ENCODE peak calls at places on chromosomes 3 and 15, in nine cellular contexts. B, V, Y, U, A, J, M, O and C are unnamed samples.

GRCh38 chr15:75061272-75061671 is 37.9 kb downstream of the PPCDC start:
- DNase-seq in B (no peak), V (no peak), Y (no peak), U (no peak), A (no peak), J (no peak), M (no peak), O (peak; percentile 61), C (no peak)

GRCh38 chr3:41836360-41837134 is 125.4 kb downstream of the ULK4 start:
- DNase-seq in B (no peak), V (no peak), Y (no peak), U (no peak), A (no peak), J (no peak), M (no peak), O (peak; percentile 43), C (no peak)

GRCh38 chr15:88956906-88957305 is 43.7 kb upstream of the MFGE8 start:
- DNase-seq in B (no peak), V (no peak), Y (no peak), U (no peak), A (no peak), J (no peak), M (no peak), O (peak; percentile 20), C (no peak)

GRCh38 chr3:77281721-77282120 is 241.8 kb downstream of the ROBO2 start:
- DNase-seq in B (no peak), V (no peak), Y (no peak), U (no peak), A (no peak), J (no peak), M (no peak), O (no peak), C (no peak)

GRCh38 chr3:59248976-59249375 is 199.2 kb upstream of the CFAP20DC start:
- DNase-seq in B (no peak), V (no peak), Y (no peak), U (no peak), A (no peak), J (no peak), M (no peak), O (no peak), C (no peak)

GRCh38 chr3:37726445-37727000 is 135.2 kb upstream of the CTDSPL start:
- DNase-seq in B (no peak), V (no peak), Y (no peak), U (no peak), A (no peak), J (no peak), M (no peak), O (no peak), C (no peak)

GRCh38 chr15:98786706-98787105 is 138.4 kb downstream of the IGF1R start:
- DNase-seq in B (no peak), V (no peak), Y (no peak), U (no peak), A (no peak), J (no peak), M (no peak), O (no peak), C (no peak)

GRCh38 chr3:42898896-42899675 is 6.9 kb upstream of the ZNF662 start:
- DNase-seq in B (no peak), V (no peak), Y (no peak), U (no peak), A (no peak), J (no peak), M (no peak), O (no peak), C (no peak)

GRCh38 chr3:25155696-25156471 is 272.2 kb upstream of the RARB start:
- DNase-seq in B (no peak), V (no peak), Y (no peak), U (no peak), A (no peak), J (peak; percentile 17), M (no peak), O (no peak), C (no peak)

GRCh38 chr15:60520041-60520824 is 41.3 kb upstream of the ICE2 start:
- DNase-seq in B (no peak), V (no peak), Y (no peak), U (no peak), A (no peak), J (no peak), M (no peak), O (peak; percentile 29), C (no peak)

GRCh38 chr3:190514163-190515153 is 573 bp downstream of the IL1RAP start:
- DNase-seq in B (peak; percentile 27), V (no peak), Y (peak; percentile 47), U (no peak), A (peak; percentile 53), J (no peak), M (peak; percentile 10), O (peak; percentile 68), C (no peak)

GRCh38 chr3:25424238-25425013 is 3.6 kb upstream of the RARB start:
- DNase-seq in B (no peak), V (no peak), Y (no peak), U (no peak), A (no peak), J (no peak), M (no peak), O (no peak), C (no peak)

GRCh38 chr3:185225523-185225922 is 28.3 kb downstream of the EHHADH start:
- DNase-seq in B (no peak), V (no peak), Y (peak; percentile 37), U (no peak), A (no peak), J (peak; percentile 38), M (no peak), O (peak; percentile 58), C (no peak)

GRCh38 chr3:56238299-56238698 is 230.0 kb downstream of the ERC2 start:
- DNase-seq in B (no peak), V (no peak), Y (no peak), U (no peak), A (no peak), J (no peak), M (no peak), O (no peak), C (no peak)

GRCh38 chr3:189070965-189071364 is 100.8 kb upstream of the TPRG1 start:
- DNase-seq in B (no peak), V (no peak), Y (no peak), U (no peak), A (no peak), J (no peak), M (no peak), O (no peak), C (no peak)

GRCh38 chr15:54345301-54345700 is 367.1 kb downstream of the UNC13C start:
- DNase-seq in B (no peak), V (no peak), Y (no peak), U (no peak), A (no peak), J (no peak), M (no peak), O (no peak), C (no peak)

GRCh38 chr3:126731044-126731443 is 27.0 kb downstream of the CHCHD6 start:
- DNase-seq in B (no peak), V (no peak), Y (no peak), U (no peak), A (no peak), J (no peak), M (no peak), O (no peak), C (no peak)

GRCh38 chr3:80014576-80014975 is 246.8 kb upstream of the ROBO1 start:
- DNase-seq in B (no peak), V (no peak), Y (no peak), U (no peak), A (no peak), J (peak; percentile 14), M (no peak), O (no peak), C (no peak)

GRCh38 chr3:129304553-129305222 is 26.0 kb downstream of the HMCES start:
- DNase-seq in B (no peak), V (no peak), Y (no peak), U (no peak), A (no peak), J (no peak), M (no peak), O (no peak), C (no peak)

GRCh38 chr3:36707623-36708409 is 56.5 kb downstream of the DCLK3 start:
- DNase-seq in B (no peak), V (no peak), Y (peak; percentile 40), U (no peak), A (no peak), J (peak; percentile 4), M (no peak), O (peak; percentile 5), C (no peak)

GRCh38 chr15:84955089-84955848 is 26.4 kb upstream of the PDE8A start:
- DNase-seq in B (no peak), V (peak; percentile 5), Y (peak; percentile 78), U (no peak), A (peak; percentile 80), J (no peak), M (peak; percentile 37), O (peak; percentile 67), C (peak; percentile 70)